ENCODE peak calls at places on chromosomes 13 and 19, in four cellular contexts. G, C, Y and Z are unnamed samples.

GRCh38 chr19:40257096-40257517 is 28.0 kb downstream of the AKT2 start:
- ATAC-seq in G (peak; percentile 77), C (no peak), Y (peak; percentile 51), Z (no peak)

GRCh38 chr19:18500820-18501219 is 21.1 kb downstream of the ELL start:
- ATAC-seq in G (no peak), C (no peak), Y (no peak), Z (peak; percentile 13)

GRCh38 chr19:2087621-2088100 is 8.5 kb downstream of the MOB3A start:
- ATAC-seq in Y (peak; percentile 11), C (no peak), G (peak; percentile 28), Z (no peak)

GRCh38 chr13:36374063-36374462 is 27.9 kb upstream of the SPART start:
- ATAC-seq in G (no peak), C (no peak), Y (no peak), Z (no peak)

GRCh38 chr19:1267441-1268391 is 1.4 kb upstream of the CIRBP start:
- ATAC-seq in C (no peak), Y (no peak), G (no peak), Z (no peak)

GRCh38 chr13:99071211-99071610 is 93.3 kb upstream of the DOCK9 start:
- ATAC-seq in Y (no peak), G (no peak), C (no peak), Z (no peak)

GRCh38 chr19:2602391-2603181 is 99.9 kb downstream of the GNG7 start:
- ATAC-seq in C (peak; percentile 79), Y (peak; percentile 74), G (no peak), Z (peak; percentile 95)

GRCh38 chr13:49746111-49746510 is 46.4 kb downstream of the KPNA3 start:
- ATAC-seq in C (no peak), G (no peak), Y (no peak), Z (no peak)

GRCh38 chr19:12015753-12016116 is 19.7 kb downstream of the ZNF433 start:
- ATAC-seq in Y (no peak), G (no peak), C (no peak), Z (no peak)

GRCh38 chr19:50280074-50280473 is 49.1 kb downstream of the KCNC3 start:
- ATAC-seq in C (no peak), Y (no peak), G (no peak), Z (no peak)

GRCh38 chr19:18444513-18444912 is 6.6 kb upstream of the ISYNA1 start:
- ATAC-seq in C (no peak), Y (no peak), G (no peak), Z (no peak)

GRCh38 chr13:39037410-39037879 is 444 bp downstream of the PROSER1 start:
- ATAC-seq in Y (peak; percentile 80), C (no peak), G (peak; percentile 60), Z (no peak)

GRCh38 chr19:3094638-3095374 is 644 bp downstream of the GNA11 start:
- ATAC-seq in G (peak; percentile 2), Y (peak; percentile 0), C (no peak), Z (no peak)

GRCh38 chr13:82062772-82063171 is 1721.8 kb upstream of the SPRY2 start:
- ATAC-seq in C (no peak), Y (no peak), G (no peak), Z (no peak)

GRCh38 chr19:3516675-3517207 is 10.6 kb downstream of the FZR1 start:
- ATAC-seq in Y (no peak), C (no peak), G (no peak), Z (no peak)

GRCh38 chr19:55149078-55150003 is at the start of gene TNNT1:
- ATAC-seq in C (peak; percentile 37), G (no peak), Y (no peak), Z (no peak)

GRCh38 chr19:7689165-7689564 is 8.5 kb downstream of the TRAPPC5 start:
- ATAC-seq in Y (no peak), C (peak; percentile 46), G (no peak), Z (no peak)

GRCh38 chr19:43640424-43640757 is 741 bp upstream of the CADM4 start:
- ATAC-seq in C (no peak), Y (peak; percentile 32), G (no peak), Z (no peak)

GRCh38 chr13:101529419-101529818 is 76.9 kb downstream of the ITGBL1 start:
- ATAC-seq in Y (peak; percentile 95), C (no peak), G (no peak), Z (peak; percentile 41)

GRCh38 chr19:48905664-48906063 is 5.6 kb downstream of the NUCB1 start:
- ATAC-seq in C (peak; percentile 27), G (no peak), Y (no peak), Z (no peak)

GRCh38 chr13:110559429-110559943 is 2.0 kb downstream of the RAB20 start:
- ATAC-seq in Y (peak; percentile 75), G (no peak), C (no peak), Z (no peak)
- TF ChIP-seq POLR2AphosphoS5 in Y (no peak), G (no peak), C (no peak), Z (peak; percentile 51)

GRCh38 chr19:33301900-33302174 is 497 bp downstream of the CEBPA start:
- ATAC-seq in G (no peak), Y (peak; percentile 14), C (no peak), Z (no peak)
- H3K4me3 ChIP-seq in G (peak overlapping the region; percentile 37), Y (peak overlapping the region; percentile 52), C (peak overlapping the region; percentile 80), Z (peak overlapping the region; percentile 80)

GRCh38 chr19:37594982-37595382 is 306 bp downstream of the ZNF540 start:
- ATAC-seq in Y (peak; percentile 68), C (no peak), G (no peak), Z (peak; percentile 70)

GRCh38 chr19:37594064-37594981 is at the start of the genes ZNF540 and ZNF571:
- ATAC-seq in C (peak; percentile 97), G (no peak), Y (peak; percentile 99), Z (peak; percentile 98)
- TF ChIP-seq POLR2AphosphoS5 in C (peak; percentile 76), G (no peak), Y (peak; percentile 84), Z (peak; percentile 89)

GRCh38 chr19:35715981-35716734 is 1.6 kb upstream of the KMT2B start:
- ATAC-seq in C (peak; percentile 26), Y (peak; percentile 50), G (peak; percentile 37), Z (peak; percentile 23)

GRCh38 chr19:35716735-35716984 is 1.1 kb upstream of the KMT2B start:
- ATAC-seq in C (peak; percentile 74), Y (peak; percentile 55), G (peak; percentile 48), Z (peak; percentile 32)

GRCh38 chr19:35714601-35715354 is 3.0 kb upstream of the KMT2B start:
- ATAC-seq in G (no peak), C (no peak), Y (no peak), Z (no peak)

GRCh38 chr19:35713904-35714440 is 3.8 kb upstream of the KMT2B start:
- ATAC-seq in C (no peak), G (no peak), Y (no peak), Z (no peak)

DNA sequence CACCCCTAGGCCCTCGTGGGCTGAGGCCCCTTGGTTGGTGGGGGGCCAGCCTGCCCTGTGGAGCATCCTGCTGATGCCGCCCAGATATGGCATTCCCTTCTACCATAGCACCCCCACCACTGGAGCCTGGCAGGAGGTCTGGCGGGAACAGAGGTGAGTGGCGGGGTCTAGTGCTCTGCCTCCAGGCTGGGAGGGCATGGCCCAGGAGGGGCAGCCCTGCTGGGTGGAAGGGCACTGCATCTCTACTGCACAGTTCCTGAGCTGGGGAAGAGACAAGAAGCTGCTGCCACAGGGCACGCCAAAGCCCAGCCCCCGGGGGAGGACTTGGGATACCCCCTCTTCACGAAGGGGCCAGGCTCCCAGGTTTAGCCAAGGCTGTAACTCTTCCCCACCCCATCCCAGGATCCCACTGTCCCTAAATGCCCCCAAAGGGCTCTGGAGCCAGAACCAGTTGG is 2.4 kb upstream of the KMT2B start:
- ATAC-seq in C (no peak), G (no peak), Y (no peak), Z (no peak)
- H3K4me3 ChIP-seq in C (peak overlapping the region; percentile 85), G (peak overlapping the region; percentile 89), Y (peak overlapping the region; percentile 73), Z (peak overlapping the region; percentile 94)

GRCh38 chr13:106714271-106714670 is 146.3 kb upstream of the ARGLU1 start:
- ATAC-seq in Y (no peak), G (no peak), C (no peak), Z (peak; percentile 62)

GRCh38 chr13:106709509-106709908 is 141.6 kb upstream of the ARGLU1 start:
- ATAC-seq in Y (no peak), C (no peak), G (no peak), Z (peak; percentile 60)

GRCh38 chr13:106710267-106710666 is 142.3 kb upstream of the ARGLU1 start:
- ATAC-seq in G (no peak), C (no peak), Y (no peak), Z (peak; percentile 14)
- TF ChIP-seq POLR2AphosphoS5 in G (no peak), C (no peak), Y (no peak), Z (no peak)